ENCODE peak calls at places on chromosome X, in five cellular contexts. One of them, this sample, is unnamed.

GRCh38 chrX:63812826-63813225 is 27.8 kb upstream of the ARHGEF9 start:
- DNase-seq in aorta: no peak
- DNase-seq in tibial nerve: no peak
- DNase-seq in heart right ventricle: no peak
- DNase-seq in testis: no peak
- DNase-seq in this sample: no peak

GRCh38 chrX:155215443-155216178 is 649 bp upstream of the VBP1 start:
- DNase-seq in aorta: no peak
- DNase-seq in heart right ventricle: no peak
- DNase-seq in tibial nerve: no peak
- DNase-seq in testis: no peak
- DNase-seq in this sample: no peak

GRCh38 chrX:107025538-107025937 is 25.5 kb upstream of the MORC4 start:
- DNase-seq in testis: peak
- DNase-seq in tibial nerve: no peak
- DNase-seq in heart right ventricle: no peak
- DNase-seq in aorta: no peak
- DNase-seq in this sample: no peak

GRCh38 chrX:114959729-114960128 is 57.7 kb downstream of the IL13RA2 start:
- DNase-seq in aorta: no peak
- DNase-seq in heart right ventricle: no peak
- DNase-seq in tibial nerve: no peak
- DNase-seq in testis: no peak
- DNase-seq in this sample: no peak

GRCh38 chrX:12974217-12974796 is 603 bp upstream of the TMSB4X start:
- DNase-seq in testis: peak
- DNase-seq in aorta: peak
- DNase-seq in tibial nerve: peak
- DNase-seq in heart right ventricle: peak
- DNase-seq in this sample: peak

GRCh38 chrX:68511255-68511654 is 12.4 kb downstream of the YIPF6 start:
- DNase-seq in heart right ventricle: peak
- DNase-seq in aorta: no peak
- DNase-seq in tibial nerve: peak
- DNase-seq in testis: peak
- DNase-seq in this sample: peak

GRCh38 chrX:71541546-71542022 is 8.7 kb downstream of the OGT start:
- DNase-seq in aorta: no peak
- DNase-seq in heart right ventricle: no peak
- DNase-seq in testis: no peak
- DNase-seq in tibial nerve: no peak
- DNase-seq in this sample: no peak

GRCh38 chrX:40132751-40133150 is 35.0 kb upstream of the BCOR start:
- DNase-seq in heart right ventricle: peak
- DNase-seq in aorta: peak
- DNase-seq in testis: peak
- DNase-seq in tibial nerve: peak
- DNase-seq in this sample: no peak

GRCh38 chrX:45743081-45743533 is 542.4 kb upstream of the DIPK2B start:
- DNase-seq in testis: no peak
- DNase-seq in tibial nerve: no peak
- DNase-seq in heart right ventricle: no peak
- DNase-seq in aorta: no peak
- DNase-seq in this sample: no peak

GRCh38 chrX:120790118-120790517 is 85.5 kb downstream of the CT47B1 start:
- DNase-seq in tibial nerve: peak
- DNase-seq in heart right ventricle: peak
- DNase-seq in aorta: no peak
- DNase-seq in testis: peak
- DNase-seq in this sample: peak

GRCh38 chrX:107654778-107655761 is 26.8 kb downstream of the PRPS1 start:
- DNase-seq in testis: no peak
- DNase-seq in aorta: peak
- DNase-seq in tibial nerve: peak
- DNase-seq in heart right ventricle: peak
- DNase-seq in this sample: peak

GRCh38 chrX:129773649-129774458 is 5.9 kb upstream of the SASH3 start:
- DNase-seq in testis: no peak
- DNase-seq in aorta: no peak
- DNase-seq in tibial nerve: no peak
- DNase-seq in heart right ventricle: no peak
- DNase-seq in this sample: no peak

GRCh38 chrX:105299286-105299685 is 78.8 kb upstream of the TEX13A start:
- DNase-seq in aorta: no peak
- DNase-seq in heart right ventricle: no peak
- DNase-seq in testis: no peak
- DNase-seq in tibial nerve: no peak
- DNase-seq in this sample: no peak

GRCh38 chrX:130704053-130705038 is 198.7 kb downstream of the ENOX2 start:
- DNase-seq in testis: no peak
- DNase-seq in heart right ventricle: no peak
- DNase-seq in aorta: no peak
- DNase-seq in tibial nerve: no peak
- DNase-seq in this sample: no peak

GRCh38 chrX:124256209-124256608 is 76.3 kb upstream of the TEX13D start:
- DNase-seq in testis: no peak
- DNase-seq in heart right ventricle: no peak
- DNase-seq in aorta: no peak
- DNase-seq in tibial nerve: no peak
- DNase-seq in this sample: no peak

GRCh38 chrX:56736219-56736618 is 7.2 kb downstream of the NBDY start:
- DNase-seq in heart right ventricle: no peak
- DNase-seq in testis: no peak
- DNase-seq in aorta: no peak
- DNase-seq in tibial nerve: no peak
- DNase-seq in this sample: no peak

GRCh38 chrX:106203315-106203714 is 35.2 kb downstream of the PWWP3B start:
- DNase-seq in testis: no peak
- DNase-seq in tibial nerve: no peak
- DNase-seq in heart right ventricle: no peak
- DNase-seq in aorta: no peak
- DNase-seq in this sample: no peak

GRCh38 chrX:39946822-39947221 is 150.9 kb downstream of the BCOR start:
- DNase-seq in heart right ventricle: no peak
- DNase-seq in aorta: no peak
- DNase-seq in tibial nerve: no peak
- DNase-seq in testis: no peak
- DNase-seq in this sample: no peak

GRCh38 chrX:77527233-77528001 is 80.2 kb downstream of the FGF16 start:
- DNase-seq in testis: peak
- DNase-seq in heart right ventricle: peak
- DNase-seq in tibial nerve: no peak
- DNase-seq in aorta: peak
- DNase-seq in this sample: no peak

GRCh38 chrX:13144927-13145659 is 100.7 kb upstream of the FAM9C start:
- DNase-seq in tibial nerve: no peak
- DNase-seq in heart right ventricle: no peak
- DNase-seq in aorta: no peak
- DNase-seq in testis: no peak
- DNase-seq in this sample: no peak

GRCh38 chrX:101460669-101461068 is 24.6 kb upstream of the ARMCX4 start:
- DNase-seq in tibial nerve: no peak
- DNase-seq in heart right ventricle: no peak
- DNase-seq in testis: no peak
- DNase-seq in aorta: no peak
- DNase-seq in this sample: no peak

GRCh38 chrX:136209751-136210150 is 41.4 kb downstream of the MAP7D3 start:
- DNase-seq in heart right ventricle: no peak
- DNase-seq in tibial nerve: no peak
- DNase-seq in testis: no peak
- DNase-seq in aorta: no peak
- DNase-seq in this sample: no peak

GRCh38 chrX:29071525-29071924 is 484.3 kb downstream of the IL1RAPL1 start:
- DNase-seq in tibial nerve: no peak
- DNase-seq in aorta: no peak
- DNase-seq in testis: no peak
- DNase-seq in heart right ventricle: no peak
- DNase-seq in this sample: no peak

GRCh38 chrX:48045410-48046311 is 25.8 kb downstream of the ZNF630 start:
- DNase-seq in testis: peak
- DNase-seq in heart right ventricle: peak
- DNase-seq in aorta: no peak
- DNase-seq in tibial nerve: no peak
- DNase-seq in this sample: no peak

GRCh38 chrX:129115104-129115503 is 408.2 kb downstream of the SMARCA1 start:
- DNase-seq in testis: peak
- DNase-seq in aorta: no peak
- DNase-seq in tibial nerve: no peak
- DNase-seq in heart right ventricle: no peak
- DNase-seq in this sample: no peak

GRCh38 chrX:150581093-150581775 is 12.8 kb downstream of the MTM1 start:
- DNase-seq in tibial nerve: no peak
- DNase-seq in testis: no peak
- DNase-seq in heart right ventricle: no peak
- DNase-seq in aorta: no peak
- DNase-seq in this sample: no peak
- H3K27ac ChIP-seq in tibial nerve: no peak
- H3K27ac ChIP-seq in testis: no peak
- H3K27ac ChIP-seq in heart right ventricle: no peak
- H3K27ac ChIP-seq in aorta: no peak
- H3K27ac ChIP-seq in this sample: no peak

GRCh38 chrX:19372170-19373033 is 28.7 kb downstream of the PDHA1 start:
- DNase-seq in testis: peak
- DNase-seq in aorta: peak
- DNase-seq in heart right ventricle: peak
- DNase-seq in tibial nerve: peak
- DNase-seq in this sample: peak
- H3K27ac ChIP-seq in testis: no peak
- H3K27ac ChIP-seq in aorta: no peak
- H3K27ac ChIP-seq in heart right ventricle: no peak
- H3K27ac ChIP-seq in tibial nerve: no peak
- H3K27ac ChIP-seq in this sample: no peak

GRCh38 chrX:1673337-1673736 is 58.5 kb downstream of the ASMT start:
- DNase-seq in heart right ventricle: no peak
- DNase-seq in testis: peak
- DNase-seq in tibial nerve: no peak
- DNase-seq in aorta: no peak
- DNase-seq in this sample: no peak

GRCh38 chrX:1679238-1679637 is 64.4 kb downstream of the ASMT start:
- DNase-seq in tibial nerve: no peak
- DNase-seq in testis: no peak
- DNase-seq in heart right ventricle: no peak
- DNase-seq in aorta: no peak
- DNase-seq in this sample: no peak

GRCh38 chrX:1681439-1681838 is 66.6 kb downstream of the ASMT start:
- DNase-seq in heart right ventricle: no peak
- DNase-seq in tibial nerve: no peak
- DNase-seq in testis: no peak
- DNase-seq in aorta: no peak
- DNase-seq in this sample: no peak

GRCh38 chrX:1676866-1677265 is 62.0 kb downstream of the ASMT start:
- DNase-seq in tibial nerve: no peak
- DNase-seq in aorta: no peak
- DNase-seq in heart right ventricle: no peak
- DNase-seq in testis: peak
- DNase-seq in this sample: no peak
- H3K27ac ChIP-seq in tibial nerve: no peak
- H3K27ac ChIP-seq in aorta: no peak
- H3K27ac ChIP-seq in heart right ventricle: no peak
- H3K27ac ChIP-seq in testis: no peak
- H3K27ac ChIP-seq in this sample: no peak

GRCh38 chrX:137575596-137576255 is 9.8 kb downstream of the ZIC3 start:
- DNase-seq in tibial nerve: no peak
- DNase-seq in aorta: no peak
- DNase-seq in testis: no peak
- DNase-seq in heart right ventricle: no peak
- DNase-seq in this sample: no peak

GRCh38 chrX:137573356-137574101 is 7.6 kb downstream of the ZIC3 start:
- DNase-seq in tibial nerve: no peak
- DNase-seq in aorta: no peak
- DNase-seq in heart right ventricle: no peak
- DNase-seq in testis: no peak
- DNase-seq in this sample: no peak

GRCh38 chrX:137574784-137575298 is 8.9 kb downstream of the ZIC3 start:
- DNase-seq in heart right ventricle: no peak
- DNase-seq in aorta: no peak
- DNase-seq in tibial nerve: no peak
- DNase-seq in testis: no peak
- DNase-seq in this sample: no peak

GRCh38 chrX:137569470-137569891 is 3.6 kb downstream of the ZIC3 start:
- DNase-seq in tibial nerve: no peak
- DNase-seq in aorta: no peak
- DNase-seq in heart right ventricle: no peak
- DNase-seq in testis: no peak
- DNase-seq in this sample: no peak

GRCh38 chrX:137574102-137574783 is 8.3 kb downstream of the ZIC3 start:
- DNase-seq in tibial nerve: no peak
- DNase-seq in testis: no peak
- DNase-seq in heart right ventricle: no peak
- DNase-seq in aorta: no peak
- DNase-seq in this sample: no peak
- H3K27ac ChIP-seq in tibial nerve: no peak
- H3K27ac ChIP-seq in testis: no peak
- H3K27ac ChIP-seq in heart right ventricle: no peak
- H3K27ac ChIP-seq in aorta: no peak
- H3K27ac ChIP-seq in this sample: no peak

GRCh38 chrX:153984351-153985178 is 12.0 kb downstream of the TMEM187 start:
- DNase-seq in tibial nerve: no peak
- DNase-seq in aorta: no peak
- DNase-seq in testis: no peak
- DNase-seq in heart right ventricle: no peak
- DNase-seq in this sample: no peak

GRCh38 chrX:153983321-153983729 is 10.8 kb downstream of the TMEM187 start:
- DNase-seq in heart right ventricle: no peak
- DNase-seq in aorta: no peak
- DNase-seq in tibial nerve: no peak
- DNase-seq in testis: no peak
- DNase-seq in this sample: no peak

GRCh38 chrX:153981231-153981630 is 8.7 kb downstream of the TMEM187 start:
- DNase-seq in tibial nerve: no peak
- DNase-seq in testis: no peak
- DNase-seq in heart right ventricle: no peak
- DNase-seq in aorta: no peak
- DNase-seq in this sample: no peak

GRCh38 chrX:153981771-153982533 is 9.4 kb downstream of the TMEM187 start:
- DNase-seq in testis: peak
- DNase-seq in aorta: peak
- DNase-seq in heart right ventricle: no peak
- DNase-seq in tibial nerve: peak
- DNase-seq in this sample: no peak
- H3K27ac ChIP-seq in testis: peak
- H3K27ac ChIP-seq in aorta: no peak
- H3K27ac ChIP-seq in heart right ventricle: no peak
- H3K27ac ChIP-seq in tibial nerve: peak
- H3K27ac ChIP-seq in this sample: peak